ENCODE peak calls at places on chromosomes 16 and 17, in five cellular contexts. Z is spleen; J is fibroblast of the aortic adventitia; F is activated T-cell treated with anti-CD3 and anti-CD28 coated beads for 24 hours; I is stimulated activated CD4-positive, alpha-beta T cell treated with anti-CD3 and anti-CD28 coated beads, Interleukin-2, amount 100 ng/mL, for 48 hours. N is an unnamed sample.

GRCh38 chr16:11308493-11309283 is 27.6 kb upstream of the PRM1 start:
- DNase-seq in Z (peak), J (no peak), F (no peak), I (no peak), N (peak)

GRCh38 chr17:17041018-17041521 is 1.2 kb upstream of the MPRIP start:
- DNase-seq in Z (peak), J (peak), F (no peak), I (no peak), N (peak)

GRCh38 chr17:80989586-80989913 is 2.1 kb upstream of the CHMP6 start:
- DNase-seq in Z (no peak), J (no peak), F (no peak), I (no peak), N (no peak)

GRCh38 chr16:51763072-51763658 is 612.1 kb upstream of the SALL1 start:
- DNase-seq in Z (no peak), J (no peak), F (no peak), I (no peak), N (no peak)

GRCh38 chr16:30142672-30143346 is 19.8 kb upstream of the MAPK3 start:
- DNase-seq in Z (no peak), J (no peak), F (no peak), I (no peak), N (no peak)

GRCh38 chr17:34452769-34453168 is 89.7 kb upstream of the CCL1 start:
- DNase-seq in Z (no peak), J (peak), F (no peak), I (no peak), N (no peak)

GRCh38 chr17:78117027-78117981 is 11.3 kb downstream of the TMC6 start:
- DNase-seq in Z (peak), J (no peak), F (no peak), I (no peak), N (peak)

GRCh38 chr17:13031718-13032350 is 14.0 kb upstream of the ELAC2 start:
- DNase-seq in Z (peak), J (peak), F (peak), I (peak), N (no peak)

GRCh38 chr16:49953090-49953489 is 71.9 kb upstream of the CNEP1R1 start:
- DNase-seq in Z (no peak), J (no peak), F (no peak), I (no peak), N (no peak)

GRCh38 chr17:801660-802059 is 19.5 kb downstream of the MRM3 start:
- DNase-seq in Z (no peak), J (peak), F (no peak), I (no peak), N (no peak)

GRCh38 chr17:39671651-39672521 is 3.6 kb downstream of the PNMT start:
- DNase-seq in Z (peak), J (peak), F (no peak), I (no peak), N (peak)

GRCh38 chr17:50210249-50211225 is 9.1 kb upstream of the COL1A1 start:
- DNase-seq in Z (no peak), J (peak), F (no peak), I (no peak), N (peak)

GRCh38 chr16:26838931-26839330 is 227.8 kb upstream of the C16orf82 start:
- DNase-seq in Z (no peak), J (no peak), F (no peak), I (no peak), N (no peak)

GRCh38 chr17:15361151-15361550 is 19.8 kb upstream of the TEKT3 start:
- DNase-seq in Z (no peak), J (no peak), F (no peak), I (no peak), N (no peak)

GRCh38 chr16:10619271-10619849 is 39.0 kb upstream of the EMP2 start:
- DNase-seq in Z (no peak), J (no peak), F (no peak), I (peak), N (no peak)

GRCh38 chr17:3959921-3960601 is 4.2 kb downstream of the ATP2A3 start:
- DNase-seq in Z (peak), J (no peak), F (no peak), I (no peak), N (no peak)

GRCh38 chr17:42484304-42484703 is 25.6 kb downstream of the ATP6V0A1 start:
- DNase-seq in Z (no peak), J (no peak), F (peak), I (peak), N (no peak)

GRCh38 chr16:383326-384020 is 1.7 kb upstream of the PGAP6 start:
- DNase-seq in Z (peak), J (no peak), F (no peak), I (no peak), N (peak)

GRCh38 chr17:5122586-5123342 is 6.9 kb downstream of the USP6 start:
- DNase-seq in Z (peak), J (no peak), F (no peak), I (no peak), N (peak)

GRCh38 chr16:54175552-54176375 is 110.8 kb downstream of the IRX3 start:
- DNase-seq in Z (no peak), J (no peak), F (no peak), I (no peak), N (no peak)

GRCh38 chr16:63174801-63175200 is 1138.6 kb upstream of the CDH8 start:
- DNase-seq in Z (no peak), J (no peak), F (no peak), I (no peak), N (no peak)

GRCh38 chr16:14564323-14564722 is 65.7 kb downstream of the PARN start:
- DNase-seq in Z (no peak), J (no peak), F (no peak), I (no peak), N (no peak)